ENCODE peak calls at places on chromosomes 2 and 18, in five cellular contexts. N is fibroblast of lung, X is DND-41, K is mesendoderm, J is HCT116. H is an unnamed sample.

GRCh38 chr18:39863916-39864315 is 2091.1 kb upstream of the PIK3C3 start:
- DNase-seq in N (no peak), X (no peak), K (no peak), J (no peak), H (no peak)

GRCh38 chr18:5104246-5104645 is 92.8 kb downstream of the AKAIN1 start:
- DNase-seq in N (no peak), X (no peak), K (peak), J (no peak), H (no peak)

GRCh38 chr2:151809073-151809383 is 19.2 kb downstream of the ARL5A start:
- DNase-seq in N (no peak), X (no peak), K (no peak), J (no peak), H (no peak)

GRCh38 chr2:137206064-137206463 is 440.7 kb downstream of the THSD7B start:
- DNase-seq in N (no peak), X (no peak), K (peak), J (no peak), H (no peak)

GRCh38 chr2:74834806-74835755 is 1.2 kb downstream of the HK2 start:
- DNase-seq in N (peak), X (peak), K (peak), J (no peak), H (peak)

GRCh38 chr2:169997140-169997887 is 170.1 kb downstream of the UBR3 start:
- DNase-seq in N (no peak), X (peak), K (no peak), J (no peak), H (peak)

GRCh38 chr18:77133920-77134496 is 1.4 kb upstream of the MBP start:
- DNase-seq in N (no peak), X (peak), K (peak), J (no peak), H (no peak)

GRCh38 chr2:1795261-1795828 is 51.0 kb upstream of the PXDN start:
- DNase-seq in N (no peak), X (no peak), K (no peak), J (no peak), H (peak)

GRCh38 chr2:151381266-151381665 is 23.9 kb downstream of the TNFAIP6 start:
- DNase-seq in N (peak), X (no peak), K (peak), J (no peak), H (no peak)

GRCh38 chr2:63796796-63797195 is 44.9 kb upstream of the UGP2 start:
- DNase-seq in N (no peak), X (no peak), K (no peak), J (no peak), H (no peak)

GRCh38 chr18:25038261-25038660 is 313.7 kb downstream of the ZNF521 start:
- DNase-seq in N (no peak), X (no peak), K (no peak), J (no peak), H (no peak)

GRCh38 chr2:112646791-112647720 is 1.3 kb downstream of the SLC20A1 start:
- DNase-seq in N (no peak), X (peak), K (peak), J (no peak), H (no peak)

GRCh38 chr2:88307817-88308216 is 137.7 kb downstream of the THNSL2 start:
- DNase-seq in N (no peak), X (peak), K (peak), J (peak), H (no peak)

GRCh38 chr2:135186054-135186453 is 134.0 kb downstream of the RAB3GAP1 start:
- DNase-seq in N (no peak), X (no peak), K (no peak), J (no peak), H (no peak)

GRCh38 chr2:45009928-45010705 is 865 bp upstream of the SIX2 start:
- DNase-seq in N (peak), X (no peak), K (peak), J (no peak), H (peak)
- H3K4me3 ChIP-seq in N (peak), X (no peak), K (peak), J (peak), H (peak)

GRCh38 chr18:78978336-78979057 is 1.1 kb upstream of the SALL3 start:
- DNase-seq in N (no peak), X (no peak), K (peak), J (no peak), H (no peak)
- H3K9ac ChIP-seq in N (no peak), X (no peak), K (peak), J (no peak), H (no peak)

GRCh38 chr2:153287109-153287801 is 191.3 kb downstream of the RPRM start:
- DNase-seq in N (no peak), X (no peak), K (peak), J (peak), H (no peak)
- H3K4me3 ChIP-seq in N (no peak), X (no peak), K (no peak), J (no peak), H (no peak)

GRCh38 chr18:79511271-79511670 is 115.5 kb downstream of the NFATC1 start:
- DNase-seq in N (no peak), X (no peak), K (no peak), J (no peak), H (no peak)

GRCh38 chr18:79511671-79512301 is 116.1 kb downstream of the NFATC1 start:
- DNase-seq in N (no peak), X (no peak), K (no peak), J (no peak), H (peak)

GRCh38 chr18:79509536-79509930 is 113.8 kb downstream of the NFATC1 start:
- DNase-seq in N (no peak), X (no peak), K (no peak), J (no peak), H (peak)

GRCh38 chr18:79510046-79510685 is 114.4 kb downstream of the NFATC1 start:
- DNase-seq in N (no peak), X (no peak), K (no peak), J (no peak), H (peak)

GRCh38 chr18:79510731-79511141 is 115.0 kb downstream of the NFATC1 start:
- DNase-seq in N (no peak), X (no peak), K (no peak), J (no peak), H (peak)
- H3K9ac ChIP-seq in N (no peak), X (no peak), K (no peak), J (no peak), H (no peak)

GRCh38 chr2:215658635-215659305 is 222.9 kb upstream of the FN1 start:
- DNase-seq in N (peak), X (no peak), K (no peak), J (no peak), H (no peak)
- H3K4me3 ChIP-seq in N (no peak), X (no peak), K (no peak), J (no peak), H (no peak)

GRCh38 chr2:207487650-207488315 is 42.0 kb upstream of the CREB1 start:
- DNase-seq in N (peak), X (no peak), K (peak), J (peak), H (no peak)
- H3K9ac ChIP-seq in N (no peak), X (no peak), K (no peak), J (no peak), H (no peak)

DNA sequence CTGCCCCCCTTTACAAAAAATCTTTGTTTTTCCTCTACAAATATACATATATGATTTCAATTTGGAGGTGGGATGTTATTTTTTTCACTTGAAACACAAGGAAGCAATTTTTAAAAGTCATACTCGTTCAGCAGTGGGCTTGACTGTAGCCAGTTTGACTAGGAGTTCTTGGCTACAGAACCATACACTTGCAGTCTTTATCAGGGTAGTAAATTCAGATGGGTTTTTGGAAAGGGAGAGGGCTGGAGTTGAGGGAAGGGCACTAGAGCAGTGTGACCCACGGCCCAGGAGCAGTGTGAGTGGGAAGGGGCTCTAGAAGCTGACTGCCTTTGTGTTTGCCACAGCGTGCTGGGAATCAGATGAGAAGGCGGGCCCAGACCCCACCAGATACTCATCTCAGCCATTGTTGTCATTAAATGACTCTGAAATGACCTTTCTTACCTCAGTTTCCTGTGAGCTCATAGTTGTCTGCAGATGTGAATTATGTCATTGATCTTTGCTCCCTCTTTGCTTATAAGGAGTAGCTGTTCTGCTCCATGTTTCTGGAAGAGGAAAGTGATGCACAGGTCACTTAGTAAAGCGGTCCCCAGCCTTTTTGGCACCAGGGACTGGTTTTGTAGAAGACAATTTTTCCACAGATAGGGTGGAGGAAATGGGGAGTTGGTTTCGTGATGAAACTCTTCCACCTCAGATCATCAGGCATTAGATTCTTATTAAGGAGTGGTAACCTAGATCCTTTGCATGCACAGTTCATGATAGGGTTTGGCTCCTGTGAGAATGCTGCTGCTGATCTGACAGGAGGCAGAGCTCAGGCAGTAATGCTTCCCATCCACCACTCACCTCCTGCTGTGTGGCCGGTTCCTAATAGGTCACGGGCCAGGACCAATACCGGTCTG is 116.8 kb downstream of the SPTBN1 start:
- DNase-seq in N (peak), X (no peak), K (no peak), J (no peak), H (no peak)
- H3K4me3 ChIP-seq in N (no peak), X (no peak), K (no peak), J (no peak), H (peak)

GRCh38 chr18:23634692-23635091 is 28.0 kb downstream of the ANKRD29 start:
- DNase-seq in N (no peak), X (no peak), K (no peak), J (no peak), H (no peak)

GRCh38 chr18:23632615-23633014 is 30.1 kb downstream of the ANKRD29 start:
- DNase-seq in N (no peak), X (no peak), K (no peak), J (no peak), H (no peak)

GRCh38 chr18:23629444-23629946 is 33.2 kb downstream of the ANKRD29 start:
- DNase-seq in N (no peak), X (no peak), K (no peak), J (no peak), H (no peak)

GRCh38 chr18:23631312-23631711 is 31.4 kb downstream of the ANKRD29 start:
- DNase-seq in N (no peak), X (no peak), K (no peak), J (no peak), H (no peak)

GRCh38 chr18:23631746-23632145 is 31.0 kb downstream of the ANKRD29 start:
- DNase-seq in N (no peak), X (no peak), K (peak), J (no peak), H (no peak)
- H3K9ac ChIP-seq in N (no peak), X (no peak), K (no peak), J (no peak), H (no peak)